ENCODE peak calls at places on chromosomes 12 and 14, in seven cellular contexts. S, I, N, J, K, C and B are unnamed samples.

GRCh38 chr12:122850048-122850445 is 14.8 kb downstream of the HIP1R start:
- DNase-seq in K (no peak), N (peak; percentile 38), S (no peak), C (no peak), J (no peak), I (no peak), B (no peak)

GRCh38 chr14:99255621-99256482 is 16.1 kb downstream of the BCL11B start:
- DNase-seq in I (no peak), N (no peak), J (no peak), C (no peak), S (no peak), K (no peak), B (no peak)

GRCh38 chr12:103793512-103794045 is 47.5 kb downstream of the NT5DC3 start:
- DNase-seq in N (no peak), I (no peak), C (peak; percentile 22), K (no peak), S (no peak), J (no peak), B (no peak)

GRCh38 chr12:461425-461824 is 1.7 kb downstream of the B4GALNT3 start:
- DNase-seq in J (no peak), C (no peak), S (no peak), N (no peak), K (no peak), I (peak; percentile 65), B (no peak)

GRCh38 chr12:131529196-131530040 is 181.5 kb upstream of the SFSWAP start:
- DNase-seq in J (no peak), K (no peak), C (no peak), N (no peak), I (no peak), S (no peak), B (no peak)

GRCh38 chr12:83823386-83824045 is 1089.1 kb downstream of the SLC6A15 start:
- DNase-seq in K (no peak), J (peak; percentile 63), N (no peak), I (peak; percentile 15), S (no peak), C (no peak), B (no peak)

GRCh38 chr12:128807161-128807724 is 16.5 kb downstream of the SLC15A4 start:
- DNase-seq in C (peak; percentile 48), N (no peak), S (no peak), I (no peak), K (no peak), J (no peak), B (no peak)

GRCh38 chr14:59197695-59198262 is 9.3 kb downstream of the DAAM1 start:
- DNase-seq in I (no peak), J (no peak), S (no peak), N (no peak), K (no peak), C (no peak), B (no peak)

GRCh38 chr12:31226639-31227038 is 99.3 kb downstream of the SINHCAF start:
- DNase-seq in K (no peak), S (no peak), I (no peak), J (no peak), N (no peak), C (no peak), B (no peak)

GRCh38 chr14:24631749-24632335 is 2.1 kb downstream of the GZMB start:
- DNase-seq in N (no peak), C (no peak), S (no peak), I (no peak), K (no peak), J (no peak), B (no peak)

GRCh38 chr12:50387487-50387886 is 8.9 kb downstream of the FAM186A start:
- DNase-seq in N (no peak), C (no peak), K (no peak), S (peak; percentile 59), J (no peak), I (peak; percentile 59), B (no peak)

GRCh38 chr12:47038270-47038748 is 41.1 kb upstream of the PCED1B start:
- DNase-seq in J (no peak), K (peak; percentile 21), I (peak; percentile 38), N (no peak), S (peak; percentile 63), C (no peak), B (no peak)

GRCh38 chr12:67427336-67427735 is 158.2 kb downstream of the CAND1 start:
- DNase-seq in C (no peak), S (no peak), K (no peak), I (no peak), J (no peak), N (no peak), B (no peak)

GRCh38 chr12:41846718-41847117 is 298.0 kb downstream of the GXYLT1 start:
- DNase-seq in C (no peak), S (no peak), I (no peak), J (no peak), K (no peak), N (no peak), B (no peak)

GRCh38 chr14:106556665-106557289 is 1030.4 kb downstream of the TMEM121 start:
- DNase-seq in N (no peak), S (no peak), C (no peak), I (peak; percentile 65), K (no peak), J (peak; percentile 60), B (no peak)

GRCh38 chr14:34113051-34113511 is 162.2 kb upstream of the EGLN3 start:
- DNase-seq in S (peak; percentile 89), J (no peak), C (no peak), I (no peak), K (peak; percentile 15), N (no peak), B (no peak)

GRCh38 chr14:21525571-21525970 is 575 bp downstream of the SALL2 start:
- DNase-seq in I (no peak), K (no peak), C (no peak), S (peak; percentile 37), J (no peak), N (no peak), B (no peak)

GRCh38 chr12:41604830-41605229 is 416.7 kb downstream of the PDZRN4 start:
- DNase-seq in K (no peak), J (no peak), C (no peak), N (no peak), I (no peak), S (no peak), B (no peak)

GRCh38 chr12:22653075-22653474 is 28.1 kb downstream of the ETNK1 start:
- DNase-seq in C (no peak), N (no peak), S (peak; percentile 77), K (no peak), J (no peak), I (no peak), B (no peak)

GRCh38 chr12:3250034-3250433 is 172.9 kb downstream of the TSPAN9 start:
- DNase-seq in C (no peak), J (no peak), K (no peak), I (no peak), S (no peak), N (no peak), B (no peak)
- H3K4me3 ChIP-seq in C (no peak overlapping the region), J (no peak overlapping the region), K (no peak overlapping the region), I (no peak overlapping the region), S (no peak overlapping the region), N (no peak overlapping the region), B (no peak overlapping the region)

GRCh38 chr14:104865631-104866441 is 768 bp downstream of the CEP170B start:
- DNase-seq in I (peak; percentile 78), J (peak; percentile 78), S (peak; percentile 82), C (peak; percentile 85), K (peak; percentile 41), N (peak; percentile 83), B (peak; percentile 27)

GRCh38 chr14:104863131-104863862 is 1.8 kb upstream of the CEP170B start:
- DNase-seq in S (no peak), I (no peak), K (no peak), C (peak; percentile 56), J (no peak), N (peak; percentile 40), B (no peak)

GRCh38 chr14:104864267-104865068 is 600 bp upstream of the CEP170B start:
- DNase-seq in N (no peak), S (peak; percentile 46), K (peak; percentile 37), C (peak; percentile 74), I (peak; percentile 98), J (peak; percentile 88), B (no peak)

GRCh38 chr14:104865069-104865630 is at the start of gene CEP170B:
- DNase-seq in N (no peak), C (no peak), S (peak; percentile 85), K (peak; percentile 60), J (peak; percentile 68), I (no peak), B (no peak)

DNA sequence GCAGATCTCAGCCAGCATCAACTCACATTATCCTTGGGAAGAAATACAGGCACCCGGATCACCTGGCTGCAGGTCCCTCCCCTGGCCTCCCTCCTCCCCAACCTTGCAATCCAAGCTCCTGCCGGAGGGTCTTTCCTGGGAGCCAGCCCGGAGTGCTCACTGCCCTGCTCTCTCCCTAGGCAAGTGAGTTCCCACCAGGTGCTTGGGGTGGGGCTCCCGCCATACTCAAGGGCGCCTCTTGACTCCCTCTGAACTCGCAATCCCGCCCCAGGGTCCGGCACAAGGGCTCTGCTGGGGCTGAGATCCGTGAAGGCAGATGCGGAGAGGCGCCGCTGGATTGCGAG is 1.2 kb upstream of the CEP170B start:
- DNase-seq in I (no peak), S (no peak), N (peak; percentile 52), C (peak; percentile 66), K (no peak), J (no peak), B (no peak)
- H3K4me3 ChIP-seq in I (peak overlapping the region; percentile 61), S (no peak overlapping the region), N (no peak overlapping the region), C (no peak overlapping the region), K (peak overlapping the region; percentile 90), J (peak overlapping the region; percentile 90), B (no peak overlapping the region)

DNA sequence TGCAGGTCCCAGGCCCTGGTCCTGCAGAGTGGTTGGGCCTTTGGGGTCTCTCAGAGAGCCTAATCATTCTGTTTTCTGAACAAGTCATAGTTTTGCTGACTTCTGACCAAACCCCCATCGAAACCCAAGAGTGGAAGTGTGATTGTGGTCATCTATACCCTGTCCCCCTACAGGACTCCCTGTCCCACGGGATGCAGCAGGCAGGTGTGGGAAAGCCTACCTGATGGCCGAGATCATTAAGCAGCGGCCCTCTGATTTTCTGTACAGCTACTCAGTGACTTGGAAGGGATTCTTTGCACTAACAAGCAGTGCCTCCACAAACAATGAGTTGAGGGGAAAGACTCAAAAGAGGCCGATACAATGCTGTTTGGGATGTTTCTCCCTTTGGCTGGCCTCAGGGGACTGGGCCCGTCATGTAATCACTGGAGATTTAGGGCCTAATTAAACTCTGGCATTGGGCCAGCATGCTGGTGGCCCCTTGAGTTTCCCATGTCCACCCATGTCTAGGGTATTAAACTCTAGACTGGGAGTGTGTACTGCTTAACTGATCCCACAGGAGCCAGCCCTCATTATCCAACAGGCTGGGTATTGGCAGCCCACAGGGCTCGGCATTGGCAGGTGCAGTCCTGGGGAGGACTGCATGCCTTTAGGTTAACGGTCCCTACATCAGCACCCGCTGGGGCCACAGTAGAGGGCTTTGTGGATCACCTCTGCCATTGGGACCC is 192.8 kb downstream of the ZFP36L1 start:
- DNase-seq in I (no peak), K (no peak), J (no peak), C (no peak), S (no peak), N (no peak), B (no peak)
- H3K4me3 ChIP-seq in I (no peak overlapping the region), K (no peak overlapping the region), J (no peak overlapping the region), C (no peak overlapping the region), S (no peak overlapping the region), N (no peak overlapping the region), B (no peak overlapping the region)

DNA sequence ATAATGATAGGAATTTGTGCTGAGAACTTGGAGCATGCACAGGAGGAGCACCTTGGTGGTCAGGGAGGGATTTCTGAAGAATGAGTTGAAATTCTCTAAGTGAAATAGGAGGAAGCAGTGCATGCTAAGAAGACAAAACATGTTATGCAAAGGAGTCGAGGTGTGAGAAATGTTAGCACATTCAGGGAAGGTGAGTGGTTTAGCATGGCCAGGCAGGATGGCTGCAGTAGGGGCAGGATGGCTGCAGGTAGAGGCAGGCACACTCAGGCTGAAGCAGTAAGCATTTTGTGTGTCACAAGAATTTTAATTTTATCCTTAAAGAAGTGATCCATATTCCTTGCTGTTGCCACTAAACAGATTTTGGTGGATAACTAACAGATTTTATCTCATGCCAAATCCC is 46.3 kb downstream of the CATSPERB start:
- DNase-seq in N (no peak), J (no peak), I (no peak), S (no peak), K (no peak), C (no peak), B (no peak)
- H3K4me3 ChIP-seq in N (no peak overlapping the region), J (no peak overlapping the region), I (no peak overlapping the region), S (no peak overlapping the region), K (no peak overlapping the region), C (no peak overlapping the region), B (no peak overlapping the region)